ENCODE peak calls at places on chromosomes 3 and 15, in four cellular contexts. Y is HCT116, K is Peyer's patch, Q is left ventricle myocardium inferior. H is an unnamed sample. For H3K9me3, the result is how much of the 10 kb centered on the place peaks cover.

GRCh38 chr3:89533320-89533719 is 425.9 kb downstream of the EPHA3 start:
- DNase-seq in Y (no peak), Q (no peak), K (no peak), H (no peak)

GRCh38 chr3:33355611-33356010 is 78.4 kb downstream of the FBXL2 start:
- DNase-seq in Q (no peak), Y (no peak), K (no peak), H (no peak)

GRCh38 chr15:70063992-70064379 is 33.7 kb downstream of the TLE3 start:
- DNase-seq in Y (no peak), Q (no peak), K (no peak), H (no peak)

GRCh38 chr3:195133462-195133861 is 137.5 kb downstream of the XXYLT1 start:
- DNase-seq in K (peak), Q (no peak), Y (no peak), H (peak)

GRCh38 chr3:48656841-48657281 is 5.8 kb downstream of the CELSR3 start:
- DNase-seq in Q (no peak), K (no peak), Y (no peak), H (no peak)

GRCh38 chr3:45948881-45949280 is 5.6 kb downstream of the CXCR6 start:
- DNase-seq in Y (no peak), Q (no peak), K (no peak), H (no peak)

GRCh38 chr3:133980550-133980949 is 49.2 kb downstream of the SLCO2A1 start:
- DNase-seq in Q (no peak), K (no peak), Y (no peak), H (no peak)

GRCh38 chr15:89630974-89631901 is 24.0 kb downstream of the KIF7 start:
- DNase-seq in Q (no peak), K (no peak), Y (no peak), H (no peak)

GRCh38 chr3:108590443-108590842 is 921 bp downstream of the DZIP3 start:
- DNase-seq in Y (no peak), Q (no peak), K (no peak), H (no peak)

GRCh38 chr15:41775651-41776050 is 1.4 kb downstream of the MAPKBP1 start:
- DNase-seq in K (no peak), Y (no peak), Q (no peak), H (no peak)

GRCh38 chr3:196936288-196936687 is 6.0 kb downstream of the NCBP2 start:
- DNase-seq in Q (no peak), K (no peak), Y (no peak), H (no peak)

GRCh38 chr3:126136428-126137220 is 43.8 kb downstream of the ALDH1L1 start:
- DNase-seq in K (peak), Y (no peak), Q (no peak), H (no peak)

GRCh38 chr15:82122754-82123400 is 77.1 kb upstream of the MEX3B start:
- DNase-seq in K (no peak), Q (no peak), Y (peak), H (no peak)

GRCh38 chr3:104598848-104599501 is 767.7 kb upstream of the ALCAM start:
- DNase-seq in K (no peak), Q (no peak), Y (no peak), H (no peak)

GRCh38 chr3:18808423-18808822 is 339.9 kb upstream of the KCNH8 start:
- DNase-seq in K (no peak), Y (no peak), Q (no peak), H (no peak)

GRCh38 chr3:54237788-54238502 is 115.6 kb downstream of the CACNA2D3 start:
- DNase-seq in K (no peak), Q (no peak), Y (no peak), H (no peak)

GRCh38 chr3:120418866-120419490 is 31.8 kb downstream of the FSTL1 start:
- DNase-seq in Y (peak), K (peak), Q (peak), H (no peak)

GRCh38 chr3:184295771-184296170 is 3.3 kb upstream of the PSMD2 start:
- DNase-seq in K (no peak), Y (no peak), Q (no peak), H (no peak)

GRCh38 chr3:184029456-184029950 is 2.0 kb upstream of the HTR3D start:
- DNase-seq in Q (no peak), Y (no peak), K (no peak), H (no peak)

GRCh38 chr15:74789741-74790079 is 7.8 kb downstream of the CSK start:
- DNase-seq in Y (no peak), K (no peak), Q (no peak), H (no peak)

GRCh38 chr3:123150449-123150954 is 51.2 kb upstream of the SEC22A start:
- DNase-seq in K (no peak), Y (no peak), Q (no peak), H (no peak)

GRCh38 chr3:122097141-122097540 is 42.0 kb downstream of the CD86 start:
- DNase-seq in Q (no peak), K (no peak), Y (no peak), H (no peak)

GRCh38 chr3:125647318-125648014 is 52.2 kb upstream of the OSBPL11 start:
- DNase-seq in Q (no peak), Y (peak), K (peak), H (no peak)

GRCh38 chr3:10224794-10225660 is 23.2 kb upstream of the TATDN2 start:
- DNase-seq in Q (peak), Y (peak), K (peak), H (peak)

GRCh38 chr3:158260392-158260791 is 150.5 kb downstream of the RSRC1 start:
- DNase-seq in Q (no peak), K (no peak), Y (no peak), H (no peak)

GRCh38 chr15:26442680-26443079 is 330.2 kb downstream of the GABRB3 start:
- DNase-seq in K (no peak), Q (no peak), Y (no peak), H (no peak)

GRCh38 chr15:26439681-26440080 is 333.2 kb downstream of the GABRB3 start:
- DNase-seq in Y (no peak), K (no peak), Q (no peak), H (no peak)

GRCh38 chr15:26433818-26434217 is 339.0 kb downstream of the GABRB3 start:
- DNase-seq in K (no peak), Q (peak), Y (no peak), H (no peak)

GRCh38 chr15:26438718-26439117 is 334.1 kb downstream of the GABRB3 start:
- DNase-seq in Q (no peak), Y (no peak), K (no peak), H (no peak)

DNA sequence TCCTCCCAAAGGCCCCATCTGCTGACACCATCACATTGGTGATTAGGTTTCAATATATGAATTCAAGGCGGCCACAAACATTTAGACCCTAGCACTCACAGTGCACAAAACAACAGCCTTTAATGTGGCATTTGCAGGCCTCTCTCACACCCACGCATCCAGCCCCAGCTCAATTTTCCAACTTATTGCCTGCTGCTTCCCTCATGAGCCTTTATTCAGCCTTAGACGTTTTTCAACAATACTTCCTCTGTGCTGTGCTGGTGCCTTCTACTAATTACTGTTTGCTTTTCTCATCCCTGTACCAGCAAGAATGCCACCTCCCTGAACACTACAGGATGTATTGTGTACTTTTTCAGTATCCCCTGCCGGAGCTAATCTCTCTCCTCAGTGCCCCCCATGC is 334.6 kb downstream of the GABRB3 start:
- DNase-seq in Y (no peak), K (no peak), Q (no peak), H (no peak)
- H3K9me3 ChIP-seq in Y (under half), K (under half), Q (under half), H (under half)

DNA sequence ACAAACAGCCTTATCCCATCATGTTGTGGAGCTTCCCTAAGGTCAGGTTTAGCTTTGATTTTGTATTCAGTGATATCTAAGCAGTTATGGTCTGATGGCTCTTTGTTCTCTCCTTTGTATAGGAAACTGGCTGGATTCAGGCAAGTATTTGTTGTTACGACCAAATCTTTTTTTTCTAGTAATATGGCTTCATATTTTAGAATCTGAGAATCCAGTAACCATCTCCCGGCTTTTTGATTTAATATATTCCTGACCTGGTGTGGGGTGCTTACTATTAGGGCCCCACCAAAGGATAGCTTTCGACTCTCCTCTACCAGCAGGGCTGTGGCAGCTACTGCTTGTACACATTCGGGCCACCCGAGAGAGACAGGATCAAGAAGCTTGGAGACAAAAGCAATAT is 23.0 kb downstream of the ARL8B start:
- DNase-seq in K (no peak), Q (no peak), Y (no peak), H (no peak)
- H3K9me3 ChIP-seq in K (under half), Q (under half), Y (under half), H (under half)

GRCh38 chr3:177610677-177611654 is 413.7 kb upstream of the TBL1XR1 start:
- DNase-seq in Y (no peak), K (no peak), Q (no peak), H (no peak)
- H3K9me3 ChIP-seq in Y (under half), K (under half), Q (under half), H (under half)

DNA sequence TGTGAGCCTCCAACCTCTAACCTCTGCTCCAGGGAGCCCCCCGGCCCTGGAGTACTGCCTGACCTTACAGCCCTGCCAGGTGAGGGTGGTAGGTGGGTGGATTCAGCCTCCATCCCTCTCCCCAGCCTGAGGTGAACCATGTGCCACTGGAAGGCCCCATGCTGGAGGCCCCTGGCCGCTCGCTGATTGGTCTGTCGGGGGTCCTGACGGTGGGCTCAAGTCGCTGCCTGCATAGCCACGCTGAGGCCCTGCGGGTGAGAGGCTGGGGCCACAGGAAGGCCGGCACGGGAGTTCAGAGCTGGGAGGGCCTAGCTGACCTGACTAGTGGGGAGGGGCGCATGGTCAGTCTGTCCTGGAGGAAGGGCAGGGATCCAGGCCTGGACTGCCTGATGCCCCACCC is 19.1 kb downstream of the NT5DC2 start:
- DNase-seq in Y (no peak), Q (no peak), K (no peak), H (no peak)
- H3K9me3 ChIP-seq in Y (under half), Q (under half), K (under half), H (under half)

GRCh38 chr15:23797747-23798157 is 110.6 kb upstream of the NDN start:
- DNase-seq in Y (no peak), Q (no peak), K (no peak), H (no peak)
- H3K9me3 ChIP-seq in Y (under half), Q (under half), K (under half), H (under half)

DNA sequence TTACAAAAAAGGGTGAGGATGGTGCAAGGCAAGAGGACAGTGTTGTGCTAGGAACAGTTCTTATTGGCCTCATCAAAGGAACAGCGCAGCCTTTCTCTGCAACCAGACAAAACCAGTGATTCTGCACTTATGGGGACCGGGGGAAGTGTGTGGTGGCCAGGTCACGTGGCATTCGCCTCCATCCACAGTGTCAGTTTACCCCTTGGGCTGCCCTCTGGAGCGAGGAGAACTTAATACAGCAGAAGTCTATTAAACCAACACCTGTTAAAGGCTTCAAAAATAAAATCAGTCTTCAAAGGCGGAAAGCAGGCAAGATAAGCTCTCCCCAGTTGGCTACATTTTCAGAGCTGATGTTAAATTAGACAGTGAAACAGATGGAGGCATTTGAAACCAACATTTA is 75.3 kb downstream of the LRIG1 start:
- DNase-seq in K (no peak), Q (no peak), Y (no peak), H (no peak)
- H3K9me3 ChIP-seq in K (under half), Q (under half), Y (under half), H (under half)

DNA sequence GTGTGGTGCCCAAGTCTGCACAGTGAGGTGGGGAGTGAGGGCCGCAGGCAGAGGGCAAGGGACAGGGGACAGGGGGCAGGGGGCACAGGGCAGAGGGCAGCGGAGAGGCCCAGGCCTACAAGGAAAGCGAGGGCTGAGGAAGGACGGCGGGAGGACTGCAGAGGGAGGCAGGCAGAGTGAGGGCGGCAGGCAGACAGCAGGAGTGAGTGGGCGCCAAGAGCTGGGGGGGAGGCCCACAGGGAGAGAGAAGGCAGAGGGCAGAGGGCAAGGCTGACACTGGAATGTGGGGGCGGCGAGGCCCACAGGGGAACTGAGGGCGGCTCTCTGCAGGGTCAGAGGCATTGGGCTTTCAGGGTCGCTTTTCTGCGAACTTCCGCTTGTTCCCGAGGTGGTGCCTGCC is 267.8 kb upstream of the NDN start:
- DNase-seq in K (no peak), Q (no peak), Y (no peak), H (no peak)
- H3K9me3 ChIP-seq in K (under half), Q (under half), Y (under half), H (under half)

GRCh38 chr15:26729581-26729980 is 43.3 kb downstream of the GABRB3 start:
- DNase-seq in Q (no peak), Y (no peak), K (no peak), H (no peak)
- H3K9me3 ChIP-seq in Q (under half), Y (under half), K (under half), H (under half)